ENCODE peak calls at places on chromosomes 4 and X, in four cellular contexts. Q is A549, P is transverse colon, A is IMR-90. E is an unnamed sample.

GRCh38 chrX:37666516-37666915 is 19.1 kb upstream of the XK start:
- DNase-seq in Q (no peak), P (no peak), A (no peak), E (no peak)

GRCh38 chr4:152679414-152680281 is at the start of gene TMEM154:
- DNase-seq in P (peak), A (peak), Q (peak), E (peak)

GRCh38 chrX:153524234-153524633 is 6.8 kb downstream of the ATP2B3 start:
- DNase-seq in A (no peak), P (no peak), Q (no peak), E (no peak)

GRCh38 chr4:68011684-68012083 is 48.4 kb upstream of the TMPRSS11A start:
- DNase-seq in A (no peak), Q (no peak), P (no peak), E (no peak)

GRCh38 chr4:186699298-186699697 is 24.4 kb downstream of the FAT1 start:
- DNase-seq in Q (no peak), A (peak), P (no peak), E (no peak)

GRCh38 chr4:4788573-4788972 is 70.9 kb upstream of the MSX1 start:
- DNase-seq in Q (no peak), P (no peak), A (no peak), E (no peak)

GRCh38 chrX:122133478-122133877 is 1050.6 kb upstream of the GRIA3 start:
- DNase-seq in Q (no peak), P (no peak), A (no peak), E (peak)

GRCh38 chrX:56728752-56729151 is 291 bp upstream of the NBDY start:
- DNase-seq in Q (peak), A (peak), P (peak), E (peak)

GRCh38 chrX:10156199-10157031 is at the start of gene CLCN4:
- DNase-seq in Q (peak), A (no peak), P (peak), E (peak)

GRCh38 chrX:7446815-7447214 is 298.9 kb upstream of the PUDP start:
- DNase-seq in A (no peak), P (no peak), Q (no peak), E (no peak)

GRCh38 chrX:68878977-68879376 is 50.2 kb downstream of the EFNB1 start:
- DNase-seq in Q (no peak), A (no peak), P (no peak), E (no peak)

GRCh38 chr4:71604785-71605184 is 179.1 kb downstream of the GC start:
- DNase-seq in A (no peak), Q (no peak), P (no peak), E (no peak)

GRCh38 chr4:54513741-54514140 is 144.0 kb upstream of the KIT start:
- DNase-seq in A (no peak), Q (no peak), P (no peak), E (no peak)

GRCh38 chrX:3518870-3519269 is 172.4 kb upstream of the MXRA5 start:
- DNase-seq in Q (peak), A (peak), P (peak), E (no peak)

GRCh38 chrX:103417370-103417769 is 41.0 kb downstream of the BEX3 start:
- DNase-seq in P (no peak), A (no peak), Q (no peak), E (no peak)

GRCh38 chrX:67555578-67556203 is 11.9 kb downstream of the AR start:
- DNase-seq in A (peak), Q (peak), P (peak), E (peak)

GRCh38 chr4:148007303-148007702 is 275.4 kb downstream of the ARHGAP10 start:
- DNase-seq in Q (peak), A (peak), P (no peak), E (peak)

GRCh38 chrX:132662844-132663243 is 174.0 kb upstream of the MBNL3 start:
- DNase-seq in P (peak), A (no peak), Q (no peak), E (no peak)

GRCh38 chr4:176377705-176378302 is 58.0 kb downstream of the SPCS3 start:
- DNase-seq in Q (peak), A (peak), P (no peak), E (peak)

GRCh38 chrX:138847930-138848329 is 136.4 kb upstream of the FGF13 start:
- DNase-seq in Q (peak), P (no peak), A (no peak), E (peak)

GRCh38 chr4:187417761-187418160 is 577.8 kb upstream of the ZFP42 start:
- DNase-seq in A (no peak), P (no peak), Q (no peak), E (no peak)

GRCh38 chr4:155047755-155048154 is 160.7 kb upstream of the NPY2R start:
- DNase-seq in Q (no peak), P (no peak), A (peak), E (no peak)

GRCh38 chr4:6668391-6668790 is 25.3 kb upstream of the S100P start:
- DNase-seq in P (no peak), Q (no peak), A (peak), E (no peak)

GRCh38 chr4:118353452-118353851 is 649 bp upstream of the PRSS12 start:
- DNase-seq in Q (no peak), P (no peak), A (no peak), E (peak)

GRCh38 chr4:94399721-94400120 is 52.0 kb upstream of the PDLIM5 start:
- DNase-seq in P (no peak), A (no peak), Q (no peak), E (no peak)

GRCh38 chr4:182113774-182114173 is 129.4 kb upstream of the TENM3 start:
- DNase-seq in A (peak), Q (no peak), P (no peak), E (no peak)

GRCh38 chrX:97547873-97548578 is 664.3 kb downstream of the RPA4 start:
- DNase-seq in A (peak), P (no peak), Q (no peak), E (no peak)

GRCh38 chrX:108199691-108200090 is 108.1 kb downstream of the ATG4A start:
- DNase-seq in A (peak), Q (peak), P (no peak), E (peak)

GRCh38 chr4:154039435-154040061 is 250.7 kb upstream of the SFRP2 start:
- DNase-seq in P (no peak), A (no peak), Q (no peak), E (no peak)

GRCh38 chr4:64897683-64898082 is 488.4 kb upstream of the TECRL start:
- DNase-seq in P (no peak), Q (no peak), A (no peak), E (no peak)

GRCh38 chr4:156294577-156294976 is 340.9 kb upstream of the CTSO start:
- DNase-seq in Q (peak), P (no peak), A (peak), E (peak)

GRCh38 chr4:154277164-154277563 is 214.4 kb downstream of the DCHS2 start:
- DNase-seq in P (no peak), A (no peak), Q (no peak), E (no peak)

GRCh38 chr4:8900588-8900987 is 28.9 kb upstream of the HMX1 start:
- DNase-seq in A (no peak), P (no peak), Q (no peak), E (no peak)

GRCh38 chrX:21374163-21374993 is at the start of gene CNKSR2:
- DNase-seq in P (peak), Q (peak), A (peak), E (peak)

GRCh38 chrX:148043456-148043855 is 62.3 kb downstream of the FMR1NB start:
- DNase-seq in P (no peak), Q (no peak), A (peak), E (peak)

GRCh38 chr4:76420901-76421581 is at the start of gene CCDC158:
- DNase-seq in A (no peak), Q (no peak), P (no peak), E (no peak)
- TF ChIP-seq POLR2A in A (no peak), Q (peak), P (no peak), E (no peak)

GRCh38 chr4:40804598-40804997 is 54.8 kb downstream of the NSUN7 start:
- DNase-seq in Q (no peak), P (no peak), A (no peak), E (no peak)
- TF ChIP-seq POLR2A in Q (no peak), P (no peak), A (no peak), E (no peak)

GRCh38 chr4:140094701-140095420 is 59.1 kb downstream of the MAML3 start:
- DNase-seq in Q (peak), A (peak), P (peak), E (peak)
- TF ChIP-seq POLR2A in Q (no peak), A (no peak), P (no peak), E (no peak)

GRCh38 chrX:80810365-80810978 is 795 bp upstream of the BRWD3 start:
- DNase-seq in A (no peak), Q (peak), P (no peak), E (peak)

GRCh38 chrX:80806557-80806956 is 3.1 kb downstream of the BRWD3 start:
- DNase-seq in P (no peak), A (no peak), Q (no peak), E (no peak)

GRCh38 chrX:80808854-80809493 is 703 bp downstream of the BRWD3 start:
- DNase-seq in A (no peak), Q (peak), P (peak), E (peak)

GRCh38 chrX:80807606-80808159 is 2.0 kb downstream of the BRWD3 start:
- DNase-seq in A (no peak), P (no peak), Q (peak), E (no peak)

GRCh38 chrX:80808160-80808735 is 1.4 kb downstream of the BRWD3 start:
- DNase-seq in Q (peak), A (peak), P (peak), E (peak)
- TF ChIP-seq POLR2A in Q (peak), A (no peak), P (peak), E (no peak)

DNA sequence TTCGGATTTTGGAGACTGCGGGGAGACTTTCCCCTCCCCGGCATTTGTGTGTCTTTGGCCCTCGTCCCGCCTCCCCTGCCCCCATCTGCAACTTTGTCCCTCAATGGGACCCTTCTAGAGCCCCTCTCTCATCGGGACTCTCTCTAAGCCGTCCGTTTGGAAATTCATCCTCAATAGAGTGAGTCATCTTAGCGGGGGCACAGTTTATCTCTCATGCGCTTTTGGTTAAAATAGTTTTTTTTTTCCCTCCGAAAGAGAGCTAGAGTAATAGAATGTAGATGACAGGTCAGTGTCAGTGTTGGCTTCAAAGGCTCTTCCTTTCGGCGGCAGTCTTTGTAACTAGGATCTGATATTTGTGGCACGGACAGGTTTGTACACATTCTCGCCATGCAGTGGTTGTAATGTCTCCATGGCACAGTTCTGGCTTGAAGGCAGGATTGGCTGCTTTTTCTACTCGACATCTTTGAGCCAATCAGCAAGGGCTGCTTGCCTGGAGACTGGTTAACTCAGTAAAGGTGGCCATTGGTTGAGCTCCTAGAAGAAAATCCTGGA is 966 bp downstream of the N4BP2 start:
- DNase-seq in P (peak), Q (peak), A (peak), E (peak)
- TF ChIP-seq POLR2A in P (peak), Q (no peak), A (no peak), E (peak)

E was measured in NB4.